ENCODE peak calls at places on chromosome 18, in nine cellular contexts. H, M, A, G, E, P, C, D and K are unnamed samples.

GRCh38 chr18:44803019-44803650 is 122.4 kb downstream of the SETBP1 start:
- DNase-seq in H (no peak), M (peak), A (no peak), G (no peak), E (peak), P (no peak), C (no peak), D (no peak), K (no peak)

GRCh38 chr18:23115683-23116096 is 19.6 kb upstream of the CABLES1 start:
- DNase-seq in H (no peak), M (peak), A (no peak), G (no peak), E (no peak), P (peak), C (peak), D (no peak), K (no peak)

GRCh38 chr18:33556846-33557245 is 21.2 kb upstream of the ASXL3 start:
- DNase-seq in H (no peak), M (no peak), A (no peak), G (no peak), E (no peak), P (no peak), C (no peak), D (no peak), K (no peak)

GRCh38 chr18:10239138-10239537 is 215.3 kb upstream of the APCDD1 start:
- DNase-seq in H (no peak), M (peak), A (no peak), G (no peak), E (no peak), P (no peak), C (no peak), D (no peak), K (no peak)

GRCh38 chr18:42038936-42039335 is 83.9 kb downstream of the PIK3C3 start:
- DNase-seq in H (no peak), M (peak), A (no peak), G (no peak), E (no peak), P (peak), C (peak), D (no peak), K (no peak)

GRCh38 chr18:61893304-61893970 is 630 bp upstream of the RNF152 start:
- DNase-seq in H (no peak), M (peak), A (peak), G (no peak), E (peak), P (no peak), C (no peak), D (no peak), K (no peak)

GRCh38 chr18:54873884-54874255 is 45.6 kb downstream of the RAB27B start:
- DNase-seq in H (no peak), M (no peak), A (peak), G (no peak), E (no peak), P (no peak), C (no peak), D (no peak), K (no peak)

GRCh38 chr18:50749945-50750344 is 69.9 kb downstream of the MRO start:
- DNase-seq in H (no peak), M (no peak), A (no peak), G (no peak), E (no peak), P (no peak), C (no peak), D (no peak), K (no peak)

GRCh38 chr18:36593001-36593400 is 235.8 kb downstream of the TPGS2 start:
- DNase-seq in H (no peak), M (no peak), A (no peak), G (no peak), E (no peak), P (no peak), C (no peak), D (no peak), K (no peak)

GRCh38 chr18:79785831-79786230 is 11.9 kb upstream of the KCNG2 start:
- DNase-seq in H (no peak), M (no peak), A (no peak), G (no peak), E (no peak), P (no peak), C (no peak), D (no peak), K (no peak)

GRCh38 chr18:63850010-63850409 is 37.5 kb upstream of the SERPINB2 start:
- DNase-seq in H (no peak), M (peak), A (peak), G (no peak), E (peak), P (no peak), C (peak), D (no peak), K (no peak)

GRCh38 chr18:58682429-58683069 is 11.3 kb downstream of the MALT1 start:
- DNase-seq in H (no peak), M (peak), A (peak), G (no peak), E (no peak), P (peak), C (peak), D (no peak), K (no peak)

GRCh38 chr18:6543330-6543908 is 128.7 kb upstream of the L3MBTL4 start:
- DNase-seq in H (no peak), M (peak), A (peak), G (peak), E (peak), P (no peak), C (no peak), D (no peak), K (no peak)

GRCh38 chr18:79611040-79611681 is 68.4 kb upstream of the CTDP1 start:
- DNase-seq in H (no peak), M (peak), A (no peak), G (no peak), E (no peak), P (no peak), C (no peak), D (no peak), K (no peak)

GRCh38 chr18:64119916-64120315 is 29.0 kb downstream of the LINC00305 start:
- DNase-seq in H (no peak), M (peak), A (peak), G (no peak), E (no peak), P (no peak), C (no peak), D (no peak), K (peak)

GRCh38 chr18:36711813-36712444 is 116.9 kb downstream of the TPGS2 start:
- DNase-seq in H (no peak), M (peak), A (peak), G (peak), E (no peak), P (peak), C (no peak), D (no peak), K (no peak)

GRCh38 chr18:71036783-71037182 is 747.9 kb downstream of the SOCS6 start:
- DNase-seq in H (no peak), M (peak), A (no peak), G (no peak), E (no peak), P (no peak), C (peak), D (no peak), K (no peak)

GRCh38 chr18:58263055-58263732 is 219.2 kb downstream of the NEDD4L start:
- DNase-seq in H (no peak), M (no peak), A (no peak), G (no peak), E (no peak), P (no peak), C (no peak), D (no peak), K (no peak)

GRCh38 chr18:48166971-48167370 is 236.5 kb upstream of the SMAD2 start:
- DNase-seq in H (no peak), M (no peak), A (no peak), G (no peak), E (no peak), P (no peak), C (no peak), D (no peak), K (no peak)

GRCh38 chr18:55927831-55928230 is 339.8 kb upstream of the TCF4 start:
- DNase-seq in H (no peak), M (peak), A (no peak), G (no peak), E (no peak), P (peak), C (no peak), D (no peak), K (no peak)

GRCh38 chr18:55637204-55637603 is 49.2 kb upstream of the TCF4 start:
- DNase-seq in H (no peak), M (no peak), A (no peak), G (no peak), E (no peak), P (no peak), C (no peak), D (no peak), K (no peak)

GRCh38 chr18:8609711-8610441 is 639 bp downstream of the RAB12 start:
- DNase-seq in H (no peak), M (no peak), A (peak), G (no peak), E (no peak), P (no peak), C (no peak), D (no peak), K (no peak)

GRCh38 chr18:62018034-62018760 is 125.4 kb upstream of the RNF152 start:
- DNase-seq in H (no peak), M (peak), A (no peak), G (no peak), E (no peak), P (peak), C (no peak), D (no peak), K (no peak)

GRCh38 chr18:74116628-74117554 is 30.7 kb downstream of the FBXO15 start:
- DNase-seq in H (no peak), M (peak), A (peak), G (no peak), E (peak), P (no peak), C (peak), D (no peak), K (no peak)

GRCh38 chr18:12883003-12883683 is 894 bp downstream of the PTPN2 start:
- DNase-seq in H (no peak), M (no peak), A (peak), G (no peak), E (no peak), P (no peak), C (no peak), D (no peak), K (no peak)

GRCh38 chr18:53943463-53943862 is 281.0 kb downstream of the MBD2 start:
- DNase-seq in H (no peak), M (no peak), A (no peak), G (no peak), E (no peak), P (no peak), C (no peak), D (no peak), K (no peak)

GRCh38 chr18:72197598-72197997 is 346.5 kb downstream of the CBLN2 start:
- DNase-seq in H (no peak), M (no peak), A (no peak), G (no peak), E (no peak), P (no peak), C (no peak), D (no peak), K (no peak)

GRCh38 chr18:44816028-44816427 is 135.3 kb downstream of the SETBP1 start:
- DNase-seq in H (no peak), M (no peak), A (no peak), G (no peak), E (no peak), P (no peak), C (no peak), D (no peak), K (no peak)

GRCh38 chr18:10142496-10143160 is 228.8 kb downstream of the VAPA start:
- DNase-seq in H (no peak), M (no peak), A (no peak), G (no peak), E (no peak), P (no peak), C (no peak), D (no peak), K (no peak)

GRCh38 chr18:79587298-79588125 is 92.1 kb upstream of the CTDP1 start:
- DNase-seq in H (no peak), M (no peak), A (no peak), G (no peak), E (no peak), P (no peak), C (no peak), D (no peak), K (no peak)

GRCh38 chr18:5167827-5168226 is 29.2 kb downstream of the AKAIN1 start:
- DNase-seq in H (no peak), M (no peak), A (no peak), G (no peak), E (no peak), P (no peak), C (peak), D (no peak), K (no peak)